ENCODE peak calls at places on chromosomes 12 and 14, in eight cellular contexts. S, T, W, N, Q, M, P and A are unnamed samples.

GRCh38 chr12:14850929-14851663 is 7.8 kb upstream of the ART4 start:
- DNase-seq in S (no peak), T (no peak), W (no peak), N (no peak), Q (no peak), M (no peak), P (no peak), A (peak)

GRCh38 chr12:46711756-46712155 is 114.0 kb downstream of the SLC38A4 start:
- DNase-seq in S (no peak), T (no peak), W (no peak), N (no peak), Q (no peak), M (no peak), P (no peak), A (no peak)

GRCh38 chr14:71022939-71023338 is 115.7 kb downstream of the PCNX1 start:
- DNase-seq in S (no peak), T (no peak), W (no peak), N (no peak), Q (no peak), M (no peak), P (no peak), A (peak)

GRCh38 chr12:82857911-82858533 is 171.3 kb downstream of the TMTC2 start:
- DNase-seq in S (no peak), T (peak), W (no peak), N (no peak), Q (no peak), M (no peak), P (no peak), A (no peak)

GRCh38 chr12:22626429-22626828 is 1.5 kb downstream of the ETNK1 start:
- DNase-seq in S (no peak), T (no peak), W (peak), N (no peak), Q (no peak), M (no peak), P (no peak), A (peak)

GRCh38 chr12:107917912-107918800 is 143.7 kb downstream of the ASCL4 start:
- DNase-seq in S (no peak), T (peak), W (no peak), N (no peak), Q (no peak), M (no peak), P (peak), A (no peak)

GRCh38 chr12:43396671-43397070 is 155.3 kb downstream of the ADAMTS20 start:
- DNase-seq in S (no peak), T (no peak), W (no peak), N (no peak), Q (no peak), M (no peak), P (no peak), A (no peak)

GRCh38 chr12:12916135-12916956 is 25.0 kb downstream of the GPRC5A start:
- DNase-seq in S (peak), T (peak), W (peak), N (peak), Q (peak), M (peak), P (peak), A (no peak)

GRCh38 chr14:101876539-101876938 is 87.8 kb upstream of the DYNC1H1 start:
- DNase-seq in S (no peak), T (no peak), W (peak), N (peak), Q (peak), M (peak), P (no peak), A (peak)
- TF ChIP-seq POLR2AphosphoS5 in S (peak), T (no peak), W (peak), N (peak), Q (peak), M (peak), P (no peak), A (no peak)

GRCh38 chr14:37093364-37093763 is 79.0 kb downstream of the SLC25A21 start:
- DNase-seq in S (no peak), T (no peak), W (no peak), N (no peak), Q (no peak), M (no peak), P (no peak), A (no peak)
- TF ChIP-seq POLR2AphosphoS5 in S (no peak), T (no peak), W (no peak), N (no peak), Q (no peak), M (no peak), P (no peak), A (no peak)

GRCh38 chr12:56900583-56900982 is 33.6 kb downstream of the SDR9C7 start:
- DNase-seq in S (no peak), T (no peak), W (no peak), N (no peak), Q (no peak), M (no peak), P (no peak), A (no peak)
- TF ChIP-seq POLR2AphosphoS5 in S (no peak), T (no peak), W (no peak), N (no peak), Q (no peak), M (no peak), P (no peak), A (no peak)

GRCh38 chr12:114045333-114045732 is 79.2 kb upstream of the RBM19 start:
- DNase-seq in S (no peak), T (no peak), W (no peak), N (no peak), Q (no peak), M (no peak), P (no peak), A (no peak)
- TF ChIP-seq POLR2AphosphoS5 in S (no peak), T (no peak), W (no peak), N (no peak), Q (no peak), M (no peak), P (no peak), A (no peak)

GRCh38 chr12:8943565-8944186 is 5.8 kb downstream of the M6PR start:
- DNase-seq in S (no peak), T (peak), W (no peak), N (no peak), Q (no peak), M (no peak), P (no peak), A (no peak)
- TF ChIP-seq POLR2AphosphoS5 in S (no peak), T (peak), W (no peak), N (no peak), Q (no peak), M (no peak), P (no peak), A (no peak)